ENCODE peak calls at places on chromosomes 1 and 21, in four cellular contexts. P is CD4-positive, alpha-beta T cell; F is memory B cell; W is esophagus muscularis mucosa. D is an unnamed sample.

GRCh38 chr1:182146286-182146685 is 84.8 kb upstream of the ZNF648 start:
- DNase-seq in W (peak), F (no peak), P (no peak), D (no peak)

GRCh38 chr1:50084389-50084788 is 24.3 kb upstream of the ELAVL4 start:
- DNase-seq in P (no peak), W (peak), F (no peak), D (no peak)

GRCh38 chr1:115980998-115981993 is 5.0 kb downstream of the SLC22A15 start:
- DNase-seq in W (no peak), F (peak), P (no peak), D (no peak)

GRCh38 chr1:91570105-91570448 is 69.4 kb downstream of the CDC7 start:
- DNase-seq in F (no peak), P (no peak), W (no peak), D (no peak)

GRCh38 chr1:235972316-235973090 is 92.4 kb downstream of the NID1 start:
- DNase-seq in F (no peak), P (no peak), W (no peak), D (no peak)

GRCh38 chr1:150976401-150976821 is 1.8 kb upstream of the CERS2 start:
- DNase-seq in F (no peak), W (no peak), P (no peak), D (no peak)

GRCh38 chr1:175152006-175152652 is 40.4 kb downstream of the KIAA0040 start:
- DNase-seq in P (peak), W (no peak), F (peak), D (no peak)

GRCh38 chr1:36175137-36176095 is 19.5 kb downstream of the MAP7D1 start:
- DNase-seq in F (no peak), W (no peak), P (no peak), D (no peak)

GRCh38 chr21:31348188-31348587 is 4.1 kb upstream of the TIAM1 start:
- DNase-seq in W (no peak), F (no peak), P (no peak), D (no peak)

GRCh38 chr1:185157599-185158469 is 867 bp downstream of the SWT1 start:
- DNase-seq in F (no peak), W (no peak), P (no peak), D (no peak)

GRCh38 chr21:35059742-35060141 is 10.6 kb upstream of the RUNX1 start:
- DNase-seq in W (no peak), F (no peak), P (no peak), D (no peak)

GRCh38 chr21:34846214-34846575 is 177.4 kb downstream of the CLIC6 start:
- DNase-seq in F (no peak), P (no peak), W (no peak), D (no peak)

GRCh38 chr1:245583081-245583480 is 428.3 kb downstream of the KIF26B start:
- DNase-seq in F (no peak), W (no peak), P (no peak), D (no peak)

GRCh38 chr1:203311368-203312301 is 6.3 kb downstream of the BTG2 start:
- DNase-seq in W (no peak), F (no peak), P (no peak), D (no peak)

GRCh38 chr21:41928621-41929220 is 25.1 kb downstream of the C2CD2 start:
- DNase-seq in W (no peak), P (no peak), F (peak), D (no peak)

GRCh38 chr1:109785446-109786106 is 21.9 kb upstream of the EPS8L3 start:
- DNase-seq in F (no peak), P (no peak), W (no peak), D (no peak)

GRCh38 chr1:71240656-71241055 is 159.8 kb upstream of the ZRANB2 start:
- DNase-seq in W (no peak), P (no peak), F (no peak), D (no peak)

GRCh38 chr1:156858959-156859522 is at the start of gene INSRR:
- DNase-seq in W (no peak), F (no peak), P (no peak), D (no peak)

GRCh38 chr1:207801819-207802218 is 50.0 kb downstream of the CD46 start:
- DNase-seq in P (no peak), W (peak), F (no peak), D (no peak)

GRCh38 chr1:226800763-226801380 is 61.8 kb upstream of the ITPKB start:
- DNase-seq in F (no peak), P (no peak), W (no peak), D (no peak)

GRCh38 chr1:28296401-28297220 is 32.2 kb upstream of the MED18 start:
- DNase-seq in P (no peak), F (no peak), W (no peak), D (no peak)

GRCh38 chr1:17878837-17879236 is 123.7 kb downstream of the ACTL8 start:
- DNase-seq in P (no peak), F (no peak), W (no peak), D (no peak)